ENCODE peak calls at places on chromosomes 13 and 19, in four cellular contexts. M is HCEC 1CT, H is lower lobe of right lung, S is nephron progenitor cell. U is an unnamed sample.

GRCh38 chr13:82963466-82963865 is 918.8 kb downstream of the SLITRK1 start:
- DNase-seq in M (peak), H (no peak), S (no peak), U (no peak)

GRCh38 chr13:50127017-50127725 is 111.9 kb downstream of the KCNRG start:
- DNase-seq in M (no peak), H (peak), S (peak), U (no peak)

GRCh38 chr19:1066748-1067340 is at the start of gene ARHGAP45:
- DNase-seq in M (no peak), H (peak), S (peak), U (no peak)

GRCh38 chr19:5953680-5954213 is 24.2 kb downstream of the RANBP3 start:
- DNase-seq in M (no peak), H (no peak), S (no peak), U (peak)

GRCh38 chr19:42191855-42192254 is 25.6 kb downstream of the DEDD2 start:
- DNase-seq in M (peak), H (no peak), S (no peak), U (peak)

GRCh38 chr19:29576043-29576442 is 30.0 kb upstream of the POP4 start:
- DNase-seq in M (peak), H (no peak), S (no peak), U (no peak)

GRCh38 chr13:75547917-75548316 is 1.7 kb upstream of the UCHL3 start:
- DNase-seq in M (no peak), H (no peak), S (no peak), U (no peak)

GRCh38 chr19:17841810-17842662 is 5.7 kb downstream of the JAK3 start:
- DNase-seq in M (peak), H (peak), S (peak), U (no peak)